ENCODE peak calls at places on chromosome 10, in six cellular contexts. U is stimulated activated CD4-positive, alpha-beta T cell treated with anti-CD3 and anti-CD28 coated beads, Interleukin-1b, Interleukin-23, amount 100 ng/mL, for 24 hours; V is hypothalamus; I is NCI-H1105 treated with DMSO at 0.1 percent for 48 hours; W is stimulated activated naive CD8-positive, alpha-beta T cell treated with anti-CD3 and anti-CD28 coated beads, Interleukin-15, Interleukin-2, amounts not matched to agents 100 U/mL and 50 U/mL, for 24 hours; Y is GM10248. X is an unnamed sample.

GRCh38 chr10:78551184-78552005 is 517.4 kb upstream of the ZMIZ1 start:
- DNase-seq in U (no peak), W (peak), V (no peak), Y (no peak), I (no peak), X (no peak)

GRCh38 chr10:52677087-52677486 is 95.5 kb downstream of the MBL2 start:
- DNase-seq in V (no peak), U (no peak), I (no peak), Y (no peak), W (no peak), X (no peak)

GRCh38 chr10:34544400-34544799 is 270.7 kb downstream of the PARD3 start:
- DNase-seq in I (no peak), V (no peak), W (no peak), U (no peak), Y (no peak), X (no peak)

GRCh38 chr10:18880530-18880929 is 168.1 kb upstream of the MALRD1 start:
- DNase-seq in W (no peak), U (no peak), Y (no peak), V (no peak), I (no peak), X (no peak)

GRCh38 chr10:3720228-3721019 is 64.6 kb downstream of the KLF6 start:
- DNase-seq in W (no peak), V (no peak), U (no peak), Y (no peak), I (no peak), X (no peak)

GRCh38 chr10:77319557-77319956 is 318.1 kb downstream of the KCNMA1 start:
- DNase-seq in U (no peak), V (no peak), W (no peak), Y (no peak), I (no peak), X (no peak)

GRCh38 chr10:33612116-33612515 is 277.6 kb upstream of the NRP1 start:
- DNase-seq in I (no peak), U (no peak), Y (no peak), V (no peak), W (no peak), X (no peak)

GRCh38 chr10:15227611-15228372 is 59.3 kb upstream of the NMT2 start:
- DNase-seq in Y (no peak), W (no peak), V (no peak), U (no peak), I (no peak), X (no peak)

GRCh38 chr10:132465889-132466519 is 69.0 kb downstream of the PWWP2B start:
- DNase-seq in W (no peak), V (no peak), Y (no peak), I (no peak), U (no peak), X (no peak)

GRCh38 chr10:59557052-59557451 is 152.6 kb downstream of the SLC16A9 start:
- DNase-seq in V (no peak), W (no peak), Y (no peak), U (no peak), I (peak), X (no peak)

GRCh38 chr10:132526676-132527075 is 10.9 kb upstream of the INPP5A start:
- DNase-seq in I (no peak), W (no peak), V (no peak), Y (no peak), U (no peak), X (no peak)

GRCh38 chr10:51507476-51507875 is 191.9 kb downstream of the CSTF2T start:
- DNase-seq in Y (no peak), I (no peak), W (no peak), V (no peak), U (no peak), X (no peak)

GRCh38 chr10:90321132-90321816 is 536.6 kb downstream of the HTR7 start:
- DNase-seq in W (no peak), I (no peak), U (no peak), V (no peak), Y (no peak), X (no peak)

GRCh38 chr10:105542401-105542800 is 901.3 kb downstream of the SORCS3 start:
- DNase-seq in I (no peak), Y (no peak), U (no peak), W (no peak), V (no peak), X (no peak)

GRCh38 chr10:28411136-28411460 is 108.2 kb upstream of the MPP7 start:
- DNase-seq in U (no peak), W (no peak), I (no peak), Y (no peak), V (no peak), X (no peak)

GRCh38 chr10:27100800-27101347 is 580 bp upstream of the ANKRD26 start:
- DNase-seq in W (peak), I (no peak), Y (no peak), U (no peak), V (no peak), X (no peak)

GRCh38 chr10:112953075-112953501 is 3.0 kb downstream of the TCF7L2 start:
- DNase-seq in V (peak), W (no peak), Y (no peak), U (no peak), I (no peak), X (no peak)

GRCh38 chr10:103168436-103168835 is 24.6 kb downstream of the NT5C2 start:
- DNase-seq in W (no peak), V (no peak), U (no peak), I (no peak), Y (no peak), X (no peak)

GRCh38 chr10:53453196-53453595 is 680.6 kb upstream of the MBL2 start:
- DNase-seq in Y (no peak), V (no peak), U (no peak), I (no peak), W (no peak), X (no peak)